ENCODE peak calls at places on chromosomes 16 and 17, in seven cellular contexts. R is gastroesophageal sphincter; I is heart left ventricle; K is RWPE2; C is psoas muscle; Z is activated naive CD4-positive, alpha-beta T cell treated with anti-CD3 and anti-CD28 coated beads, Interleukin-2, amount 50 U/mL, for 72 hours; W is CD4-positive, alpha-beta T cell. A is an unnamed sample.
A peak's percentile ranks its signal among the peaks of the same experiment; 100 is the strongest.

GRCh38 chr17:73304438-73304837 is 7.4 kb downstream of the CDC42EP4 start:
- ATAC-seq in R (peak; percentile 0), I (no peak), K (no peak), C (no peak), Z (no peak), W (no peak), A (no peak)

GRCh38 chr17:29640413-29640812 is 17.7 kb upstream of the CORO6 start:
- ATAC-seq in R (no peak), I (peak; percentile 6), K (no peak), C (peak; percentile 51), Z (no peak), W (no peak), A (no peak)

GRCh38 chr17:70882504-70882903 is 713.2 kb downstream of the KCNJ2 start:
- ATAC-seq in R (no peak), I (no peak), K (no peak), C (no peak), Z (no peak), W (no peak), A (no peak)

GRCh38 chr17:71933306-71933705 is 187.5 kb upstream of the SOX9 start:
- ATAC-seq in R (no peak), I (no peak), K (no peak), C (no peak), Z (no peak), W (no peak), A (no peak)

GRCh38 chr17:11644265-11645212 is 46.3 kb downstream of the DNAH9 start:
- ATAC-seq in R (peak; percentile 40), I (peak; percentile 60), K (peak; percentile 61), C (no peak), Z (peak; percentile 60), W (no peak), A (peak; percentile 26)

GRCh38 chr16:17205279-17206139 is 265.3 kb downstream of the XYLT1 start:
- ATAC-seq in R (no peak), I (no peak), K (no peak), C (no peak), Z (no peak), W (no peak), A (no peak)

GRCh38 chr17:48646183-48647102 is 20.3 kb upstream of the HOXB9 start:
- ATAC-seq in R (no peak), I (peak; percentile 27), K (peak; percentile 72), C (no peak), Z (peak; percentile 41), W (peak; percentile 63), A (peak; percentile 62)

GRCh38 chr17:74998783-74999182 is 11.4 kb downstream of the CDR2L start:
- ATAC-seq in R (no peak), I (peak; percentile 87), K (no peak), C (no peak), Z (no peak), W (no peak), A (no peak)

GRCh38 chr17:57313276-57313835 is 57.0 kb downstream of the MSI2 start:
- ATAC-seq in R (no peak), I (no peak), K (no peak), C (no peak), Z (no peak), W (no peak), A (no peak)

A was measured in activated T-helper 17 cell treated with anti-CD3 and anti-CD28 coated beads, Interleukin-2, amount 50 U/mL, for 72 hours.